ENCODE peak calls at places on chromosomes 6 and 20, in six cellular contexts. K is stimulated activated CD4-positive, alpha-beta T cell treated with anti-CD3 and anti-CD28 coated beads, Interleukin-2, amount 100 ng/mL, for 48 hours; V is AML-193; J is lower lobe of right lung; F is cerebellar cortex; B is amniotic stem cell. C is an unnamed sample.

GRCh38 chr6:126027601-126028000 is 41.3 kb downstream of the TRMT11 start:
- DNase-seq in K (no peak), V (no peak), J (no peak), F (no peak), B (no peak), C (no peak)

GRCh38 chr6:11805259-11806053 is 26.9 kb upstream of the ADTRP start:
- DNase-seq in K (no peak), V (no peak), J (no peak), F (no peak), B (no peak), C (no peak)

GRCh38 chr20:44079291-44079690 is 107.7 kb downstream of the JPH2 start:
- DNase-seq in K (no peak), V (no peak), J (no peak), F (no peak), B (no peak), C (no peak)

GRCh38 chr6:169905041-169905807 is 153.8 kb downstream of the ERMARD start:
- DNase-seq in K (no peak), V (no peak), J (no peak), F (no peak), B (no peak), C (no peak)

GRCh38 chr20:21048841-21049273 is 57.3 kb downstream of the LINC00237 start:
- DNase-seq in K (peak; percentile 63), V (peak; percentile 7), J (peak; percentile 52), F (peak; percentile 26), B (no peak), C (no peak)

GRCh38 chr6:104413767-104414166 is 446.0 kb downstream of the HACE1 start:
- DNase-seq in K (no peak), V (no peak), J (no peak), F (no peak), B (no peak), C (no peak)

GRCh38 chr6:25296980-25297379 is 17.8 kb downstream of the CARMIL1 start:
- DNase-seq in K (no peak), V (no peak), J (no peak), F (no peak), B (no peak), C (no peak)

GRCh38 chr6:15837205-15837604 is 174.4 kb upstream of the DTNBP1 start:
- DNase-seq in K (no peak), V (no peak), J (no peak), F (no peak), B (no peak), C (no peak)

GRCh38 chr6:3165631-3166534 is 8.5 kb upstream of the TUBB2A start:
- DNase-seq in K (no peak), V (no peak), J (no peak), F (no peak), B (no peak), C (no peak)

GRCh38 chr6:30063315-30063714 is 2.2 kb downstream of the POLR1H start:
- DNase-seq in K (no peak), V (no peak), J (no peak), F (no peak), B (no peak), C (no peak)

GRCh38 chr6:34308483-34308882 is 59.7 kb upstream of the SMIM29 start:
- DNase-seq in K (no peak), V (no peak), J (no peak), F (no peak), B (no peak), C (no peak)

GRCh38 chr6:41228616-41229015 is 467 bp downstream of the TREML4 start:
- DNase-seq in K (no peak), V (peak; percentile 83), J (no peak), F (no peak), B (no peak), C (no peak)

GRCh38 chr6:13695217-13695616 is 16.4 kb downstream of the RANBP9 start:
- DNase-seq in K (no peak), V (no peak), J (no peak), F (no peak), B (no peak), C (no peak)

GRCh38 chr6:54083301-54083700 is 27.9 kb upstream of the MLIP start:
- DNase-seq in K (no peak), V (no peak), J (no peak), F (no peak), B (no peak), C (no peak)

GRCh38 chr6:169640347-169640972 is 61.4 kb downstream of the WDR27 start:
- DNase-seq in K (no peak), V (no peak), J (peak; percentile 37), F (no peak), B (no peak), C (no peak)

GRCh38 chr6:133315811-133316210 is 74.7 kb downstream of the EYA4 start:
- DNase-seq in K (no peak), V (no peak), J (no peak), F (no peak), B (no peak), C (no peak)

GRCh38 chr6:158764941-158765340 is 54.2 kb downstream of the EZR start:
- DNase-seq in K (no peak), V (no peak), J (no peak), F (no peak), B (no peak), C (no peak)

GRCh38 chr6:65289491-65289890 is 417.5 kb downstream of the EYS start:
- DNase-seq in K (no peak), V (no peak), J (no peak), F (no peak), B (no peak), C (no peak)

GRCh38 chr6:157096522-157096921 is 226.8 kb downstream of the TMEM242 start:
- DNase-seq in K (no peak), V (no peak), J (peak; percentile 73), F (no peak), B (no peak), C (no peak)

GRCh38 chr20:36847710-36848040 is 28.3 kb upstream of the TLDC2 start:
- DNase-seq in K (no peak), V (no peak), J (no peak), F (no peak), B (no peak), C (no peak)

GRCh38 chr20:44714102-44714700 is 968 bp upstream of the CCN5 start:
- DNase-seq in K (no peak), V (no peak), J (no peak), F (no peak), B (no peak), C (no peak)

GRCh38 chr20:58243653-58244410 is 15.4 kb upstream of the ANKRD60 start:
- DNase-seq in K (no peak), V (no peak), J (no peak), F (no peak), B (no peak), C (no peak)

GRCh38 chr20:61682998-61683681 is 382.5 kb downstream of the TAF4 start:
- DNase-seq in K (no peak), V (no peak), J (no peak), F (no peak), B (no peak), C (peak; percentile 37)

GRCh38 chr6:112116215-112116614 is 28.8 kb downstream of the FAM229B start:
- DNase-seq in K (no peak), V (no peak), J (no peak), F (no peak), B (no peak), C (no peak)

GRCh38 chr6:45420083-45420908 is 42.6 kb upstream of the SUPT3H start:
- DNase-seq in K (peak; percentile 58), V (no peak), J (peak; percentile 47), F (no peak), B (no peak), C (no peak)

GRCh38 chr6:97557355-97557754 is 274.3 kb upstream of the MMS22L start:
- DNase-seq in K (no peak), V (no peak), J (no peak), F (no peak), B (no peak), C (no peak)

GRCh38 chr6:48766349-48766748 is 655.4 kb upstream of the PTCHD4 start:
- DNase-seq in K (no peak), V (no peak), J (no peak), F (no peak), B (peak; percentile 31), C (no peak)

GRCh38 chr6:44065443-44066115 is 61.7 kb downstream of the MRPL14 start:
- DNase-seq in K (no peak), V (no peak), J (no peak), F (no peak), B (no peak), C (peak; percentile 3)

GRCh38 chr6:26051683-26052310 is 35.4 kb upstream of the HFE start:
- DNase-seq in K (no peak), V (no peak), J (no peak), F (no peak), B (no peak), C (no peak)

GRCh38 chr20:33878583-33878982 is 67.4 kb downstream of the CHMP4B start:
- DNase-seq in K (no peak), V (no peak), J (no peak), F (no peak), B (no peak), C (no peak)

C was measured in Right ventricle myocardium inferior.